ENCODE peak calls at places on chromosomes 2 and 18, in four cellular contexts. R, V, U and I are unnamed samples.

GRCh38 chr2:32291746-32292145 is 14.0 kb downstream of the YIPF4 start:
- DNase-seq in U (no peak), V (no peak), R (no peak), I (no peak)

GRCh38 chr2:182103531-182103930 is 117.9 kb downstream of the PPP1R1C start:
- DNase-seq in V (no peak), U (no peak), R (no peak), I (no peak)

GRCh38 chr18:32910694-32911296 is 138.0 kb upstream of the KLHL14 start:
- DNase-seq in R (no peak), V (no peak), U (no peak), I (no peak)

GRCh38 chr2:108270768-108271506 is 17.8 kb upstream of the SULT1C2 start:
- DNase-seq in R (no peak), V (no peak), U (no peak), I (no peak)

GRCh38 chr18:57659463-57660102 is 37.9 kb upstream of the NARS1 start:
- DNase-seq in R (no peak), U (no peak), V (no peak), I (no peak)

GRCh38 chr18:5180254-5180653 is 16.8 kb downstream of the AKAIN1 start:
- DNase-seq in V (no peak), U (no peak), R (no peak), I (no peak)

GRCh38 chr2:174593574-174594203 is 3.9 kb downstream of the WIPF1 start:
- DNase-seq in R (peak; percentile 77), V (no peak), U (no peak), I (no peak)

GRCh38 chr2:176769021-176769420 is 443.6 kb upstream of the HNRNPA3 start:
- DNase-seq in V (no peak), R (no peak), U (no peak), I (no peak)

GRCh38 chr18:43830303-43830702 is 553.0 kb upstream of the SYT4 start:
- DNase-seq in U (no peak), R (no peak), V (no peak), I (no peak)

GRCh38 chr18:28136071-28136470 is 40.9 kb downstream of the CDH2 start:
- DNase-seq in U (no peak), R (no peak), V (no peak), I (no peak)

GRCh38 chr2:240913810-240914644 is 7.9 kb downstream of the CROCC2 start:
- DNase-seq in R (peak; percentile 88), V (no peak), U (peak; percentile 53), I (peak; percentile 90)

GRCh38 chr18:74784791-74785190 is 187.1 kb downstream of the ZNF407 start:
- DNase-seq in R (no peak), U (no peak), V (no peak), I (no peak)